ENCODE peak calls at places on chromosome 22, in four cellular contexts. A is stomach, F is upper lobe of left lung, Z is A549. O is an unnamed sample.

GRCh38 chr22:39281126-39281525 is 36.3 kb upstream of the PDGFB start:
- DNase-seq in A (no peak), F (no peak), Z (no peak), O (no peak)

GRCh38 chr22:16658068-16658467 is 65.5 kb upstream of the CCT8L2 start:
- DNase-seq in Z (no peak), F (no peak), A (no peak), O (no peak)

GRCh38 chr22:39530692-39531331 is 1.7 kb downstream of the RPS19BP1 start:
- DNase-seq in A (no peak), Z (no peak), F (no peak), O (no peak)

GRCh38 chr22:44347549-44347948 is 34.8 kb upstream of the SHISAL1 start:
- DNase-seq in Z (no peak), A (no peak), F (no peak), O (no peak)

GRCh38 chr22:38824587-38824986 is 19.2 kb downstream of the NPTXR start:
- DNase-seq in F (no peak), Z (peak; percentile 49), A (peak; percentile 44), O (peak; percentile 50)

GRCh38 chr22:21952586-21953571 is at the start of gene PPM1F:
- DNase-seq in A (peak; percentile 91), Z (peak; percentile 55), F (peak; percentile 98), O (peak; percentile 91)

GRCh38 chr22:44184006-44184405 is 3.3 kb downstream of the PARVG start:
- DNase-seq in A (no peak), F (no peak), Z (no peak), O (no peak)

GRCh38 chr22:42844756-42845155 is 12.3 kb downstream of the ARFGAP3 start:
- DNase-seq in F (no peak), A (no peak), Z (peak; percentile 53), O (no peak)

GRCh38 chr22:47599753-47600152 is 837.3 kb downstream of the TBC1D22A start:
- DNase-seq in Z (no peak), A (peak; percentile 8), F (no peak), O (peak; percentile 47)

GRCh38 chr22:47164514-47165337 is 402.3 kb downstream of the TBC1D22A start:
- DNase-seq in F (no peak), Z (no peak), A (no peak), O (peak; percentile 40)

GRCh38 chr22:37716708-37717107 is 19.9 kb downstream of the TRIOBP start:
- DNase-seq in F (no peak), Z (no peak), A (no peak), O (no peak)

GRCh38 chr22:48494256-48494967 is 1333.3 kb downstream of the BRD1 start:
- DNase-seq in Z (no peak), A (no peak), F (peak; percentile 36), O (peak; percentile 54)

GRCh38 chr22:29305836-29306174 is 645 bp upstream of the GAS2L1 start:
- DNase-seq in F (no peak), Z (no peak), A (no peak), O (no peak)

GRCh38 chr22:21694795-21695431 is 29.1 kb downstream of the PPIL2 start:
- DNase-seq in A (no peak), Z (no peak), F (peak; percentile 66), O (no peak)

GRCh38 chr22:28939932-28940331 is 56.6 kb downstream of the ZNRF3 start:
- DNase-seq in A (no peak), F (no peak), Z (no peak), O (no peak)

GRCh38 chr22:46744581-46744980 is 6.5 kb upstream of the CERK start:
- DNase-seq in A (peak; percentile 55), F (no peak), Z (no peak), O (no peak)

GRCh38 chr22:29029202-29030000 is 32.2 kb downstream of the C22orf31 start:
- DNase-seq in Z (no peak), A (no peak), F (no peak), O (no peak)

GRCh38 chr22:38861927-38862326 is 10.1 kb downstream of the CBX6 start:
- DNase-seq in Z (no peak), A (no peak), F (no peak), O (no peak)

GRCh38 chr22:41574847-41575381 is 14.1 kb downstream of the CSDC2 start:
- DNase-seq in A (peak; percentile 49), F (peak; percentile 87), Z (no peak), O (peak; percentile 94)

GRCh38 chr22:44109417-44109816 is 71.3 kb upstream of the PARVG start:
- DNase-seq in F (no peak), A (no peak), Z (no peak), O (peak; percentile 17)

GRCh38 chr22:41479671-41480396 is 10.9 kb downstream of the ACO2 start:
- DNase-seq in A (no peak), F (no peak), Z (no peak), O (no peak)

GRCh38 chr22:44192098-44192810 is 11.5 kb downstream of the PARVG start:
- DNase-seq in Z (peak; percentile 56), A (no peak), F (peak; percentile 84), O (peak; percentile 46)

GRCh38 chr22:50577697-50577986 is 585 bp downstream of the CPT1B start:
- DNase-seq in A (no peak), F (no peak), Z (no peak), O (no peak)

GRCh38 chr22:20765938-20766337 is 8.0 kb upstream of the SERPIND1 start:
- DNase-seq in Z (no peak), F (no peak), A (no peak), O (no peak)

GRCh38 chr22:42414565-42415298 is 17.5 kb downstream of the NFAM1 start:
- DNase-seq in A (no peak), F (no peak), Z (no peak), O (no peak)

GRCh38 chr22:39654959-39655579 is 84.5 kb downstream of the CACNA1I start:
- DNase-seq in Z (peak; percentile 19), F (no peak), A (no peak), O (no peak)

GRCh38 chr22:40966683-40967082 is 15.5 kb downstream of the RBX1 start:
- DNase-seq in Z (no peak), A (no peak), F (no peak), O (peak; percentile 8)

GRCh38 chr22:39130892-39131855 is 21.3 kb downstream of the CBX7 start:
- DNase-seq in Z (no peak), A (no peak), F (peak; percentile 39), O (peak; percentile 65)

GRCh38 chr22:41913842-41914534 is 886 bp downstream of the SHISA8 start:
- DNase-seq in F (peak; percentile 82), A (no peak), Z (no peak), O (no peak)

GRCh38 chr22:20994902-20995241 is 7.0 kb downstream of the THAP7 start:
- DNase-seq in A (no peak), F (peak; percentile 64), Z (no peak), O (no peak)

GRCh38 chr22:44057411-44057987 is 33.4 kb downstream of the PARVB start:
- DNase-seq in A (no peak), Z (no peak), F (no peak), O (peak; percentile 92)

GRCh38 chr22:41919357-41920224 is 4.7 kb upstream of the SHISA8 start:
- DNase-seq in F (peak; percentile 88), Z (no peak), A (peak; percentile 70), O (no peak)

GRCh38 chr22:44173154-44173553 is 7.6 kb upstream of the PARVG start:
- DNase-seq in A (no peak), F (no peak), Z (no peak), O (no peak)

GRCh38 chr22:39999144-39999757 is 4.5 kb downstream of the FAM83F start:
- DNase-seq in Z (peak; percentile 61), A (no peak), F (no peak), O (no peak)

GRCh38 chr22:26576026-26576680 is 13.8 kb downstream of the TPST2 start:
- DNase-seq in A (no peak), F (no peak), Z (no peak), O (no peak)

GRCh38 chr22:41286639-41287091 is 678 bp upstream of the RANGAP1 start:
- DNase-seq in F (no peak), A (no peak), Z (peak; percentile 22), O (no peak)

GRCh38 chr22:49570032-49570848 is 257.4 kb downstream of the BRD1 start:
- DNase-seq in A (peak; percentile 10), Z (no peak), F (no peak), O (peak; percentile 48)
- TF ChIP-seq EP300 in A (no peak), Z (no peak), F (no peak), O (no peak)

GRCh38 chr22:35899736-35900135 is 128.9 kb downstream of the RBFOX2 start:
- DNase-seq in Z (no peak), F (no peak), A (no peak), O (no peak)
- H3K27ac ChIP-seq in Z (peak overlapping the region; percentile 77), F (no peak overlapping the region), A (no peak overlapping the region), O (no peak overlapping the region)

GRCh38 chr22:18056161-18056666 is 21.6 kb upstream of the PEX26 start:
- DNase-seq in Z (peak; percentile 44), A (no peak), F (no peak), O (no peak)

GRCh38 chr22:18058770-18059169 is 19.0 kb upstream of the PEX26 start:
- DNase-seq in F (no peak), A (no peak), Z (no peak), O (no peak)

GRCh38 chr22:18055619-18056160 is 22.1 kb upstream of the PEX26 start:
- DNase-seq in F (no peak), A (no peak), Z (no peak), O (no peak)

GRCh38 chr22:18057568-18058209 is 20.1 kb upstream of the PEX26 start:
- DNase-seq in A (peak; percentile 60), Z (peak; percentile 85), F (no peak), O (peak; percentile 98)

DNA sequence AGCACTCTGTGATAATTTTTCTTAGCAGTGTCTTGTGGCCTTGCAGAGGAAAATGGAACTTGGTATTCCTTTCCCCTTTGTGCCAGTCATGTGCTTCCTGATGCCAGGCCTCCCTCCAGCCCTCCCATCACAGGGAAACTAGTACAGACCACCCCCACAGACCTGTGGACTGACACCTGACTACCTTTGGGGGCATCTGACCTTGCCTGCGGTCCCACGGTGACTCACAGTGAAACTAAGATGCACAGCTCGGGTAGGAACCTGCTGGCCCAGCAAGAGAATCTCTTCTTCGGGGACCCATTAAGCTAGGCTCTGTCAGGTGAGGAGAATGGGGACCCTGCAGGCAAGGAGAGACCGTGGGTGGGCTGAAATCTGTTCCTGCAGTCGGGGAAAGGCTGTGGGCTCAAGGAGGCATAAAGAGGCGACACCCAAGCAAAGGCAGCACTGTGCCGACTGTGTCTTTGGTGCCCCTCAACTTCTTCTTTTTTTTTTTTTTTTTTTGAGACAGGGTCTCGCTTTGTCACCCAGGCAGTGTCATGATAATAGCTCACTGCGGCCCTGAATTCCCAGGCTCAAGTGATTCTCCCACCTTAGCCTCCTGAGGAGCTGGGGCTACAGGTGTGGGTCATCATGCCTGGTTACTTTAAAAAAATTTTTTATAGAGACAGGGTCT is 20.9 kb upstream of the PEX26 start:
- DNase-seq in A (no peak), F (no peak), Z (no peak), O (no peak)
- TF ChIP-seq EP300 in A (no peak), F (no peak), Z (no peak), O (no peak)

GRCh38 chr22:23772315-23773246 is at the start of gene MMP11:
- DNase-seq in Z (no peak), A (peak; percentile 67), F (peak; percentile 92), O (peak; percentile 83)

GRCh38 chr22:23773247-23774113 is 831 bp downstream of the MMP11 start:
- DNase-seq in Z (no peak), F (no peak), A (no peak), O (no peak)

GRCh38 chr22:23767673-23768548 is at the start of gene CHCHD10:
- DNase-seq in Z (peak; percentile 77), F (peak; percentile 96), A (peak; percentile 85), O (peak; percentile 92)

GRCh38 chr22:23767303-23767672 is 484 bp downstream of the CHCHD10 start:
- DNase-seq in Z (no peak), A (no peak), F (no peak), O (no peak)

GRCh38 chr22:23769321-23769965 is 1.7 kb upstream of the CHCHD10 start:
- DNase-seq in A (no peak), F (no peak), Z (no peak), O (no peak)
- H3K27ac ChIP-seq in A (no peak overlapping the region), F (no peak overlapping the region), Z (no peak overlapping the region), O (peak overlapping the region; percentile 85)

GRCh38 chr22:25453058-25453457 is 111.4 kb upstream of the GRK3 start:
- DNase-seq in F (no peak), Z (no peak), A (no peak), O (no peak)
- TF ChIP-seq EP300 in F (no peak), Z (no peak), A (no peak), O (no peak)

O was measured in sigmoid colon.